ENCODE peak calls at places on chromosome 15, in ten cellular contexts. One of them, this sample, is unnamed.

GRCh38 chr15:29571728-29572454 is 250.4 kb downstream of the TJP1 start:
- DNase-seq in T-helper 9 cell: no peak
- DNase-seq in fibroblast of the aortic adventitia: peak
- DNase-seq in GDM1: no peak
- DNase-seq in NCI-H446: no peak
- DNase-seq in left colon: peak
- DNase-seq in HFFc6: no peak
- DNase-seq in activated effector memory CD4-positive, alpha-beta T cell treated with Interleukin-2 at 50 U/mL for 16 hours: no peak
- DNase-seq in NCI-H1436: no peak
- DNase-seq in K562: no peak
- DNase-seq in this sample: no peak

GRCh38 chr15:61720197-61720596 is 340.1 kb downstream of the VPS13C start:
- DNase-seq in T-helper 9 cell: no peak
- DNase-seq in GDM1: no peak
- DNase-seq in activated effector memory CD4-positive, alpha-beta T cell treated with Interleukin-2 at 50 U/mL for 16 hours: no peak
- DNase-seq in left colon: no peak
- DNase-seq in NCI-H1436: no peak
- DNase-seq in fibroblast of the aortic adventitia: no peak
- DNase-seq in K562: no peak
- DNase-seq in NCI-H446: no peak
- DNase-seq in HFFc6: no peak
- DNase-seq in this sample: no peak

GRCh38 chr15:80838666-80839065 is 59.5 kb downstream of the CEMIP start:
- DNase-seq in T-helper 9 cell: no peak
- DNase-seq in GDM1: no peak
- DNase-seq in fibroblast of the aortic adventitia: no peak
- DNase-seq in K562: no peak
- DNase-seq in NCI-H1436: no peak
- DNase-seq in HFFc6: no peak
- DNase-seq in left colon: no peak
- DNase-seq in activated effector memory CD4-positive, alpha-beta T cell treated with Interleukin-2 at 50 U/mL for 16 hours: no peak
- DNase-seq in NCI-H446: no peak
- DNase-seq in this sample: no peak

GRCh38 chr15:37679627-37680026 is 254.8 kb upstream of the TMCO5A start:
- DNase-seq in activated effector memory CD4-positive, alpha-beta T cell treated with Interleukin-2 at 50 U/mL for 16 hours: no peak
- DNase-seq in fibroblast of the aortic adventitia: no peak
- DNase-seq in NCI-H1436: no peak
- DNase-seq in K562: no peak
- DNase-seq in GDM1: no peak
- DNase-seq in left colon: no peak
- DNase-seq in T-helper 9 cell: no peak
- DNase-seq in NCI-H446: no peak
- DNase-seq in HFFc6: no peak
- DNase-seq in this sample: no peak

GRCh38 chr15:94272251-94272898 is 41.0 kb downstream of the MCTP2 start:
- DNase-seq in HFFc6: no peak
- DNase-seq in activated effector memory CD4-positive, alpha-beta T cell treated with Interleukin-2 at 50 U/mL for 16 hours: no peak
- DNase-seq in NCI-H446: no peak
- DNase-seq in T-helper 9 cell: no peak
- DNase-seq in left colon: no peak
- DNase-seq in fibroblast of the aortic adventitia: no peak
- DNase-seq in GDM1: peak
- DNase-seq in NCI-H1436: no peak
- DNase-seq in K562: no peak
- DNase-seq in this sample: no peak

GRCh38 chr15:42194502-42194901 is 13.6 kb downstream of the VPS39 start:
- DNase-seq in fibroblast of the aortic adventitia: peak
- DNase-seq in left colon: no peak
- DNase-seq in HFFc6: peak
- DNase-seq in NCI-H1436: no peak
- DNase-seq in T-helper 9 cell: no peak
- DNase-seq in NCI-H446: no peak
- DNase-seq in activated effector memory CD4-positive, alpha-beta T cell treated with Interleukin-2 at 50 U/mL for 16 hours: no peak
- DNase-seq in GDM1: no peak
- DNase-seq in K562: no peak
- DNase-seq in this sample: peak

GRCh38 chr15:31223478-31224350 is 102.9 kb upstream of the KLF13 start:
- DNase-seq in NCI-H446: no peak
- DNase-seq in NCI-H1436: no peak
- DNase-seq in activated effector memory CD4-positive, alpha-beta T cell treated with Interleukin-2 at 50 U/mL for 16 hours: no peak
- DNase-seq in K562: no peak
- DNase-seq in fibroblast of the aortic adventitia: no peak
- DNase-seq in T-helper 9 cell: no peak
- DNase-seq in HFFc6: no peak
- DNase-seq in left colon: no peak
- DNase-seq in GDM1: no peak
- DNase-seq in this sample: no peak

GRCh38 chr15:63135804-63136203 is 14.1 kb downstream of the LACTB start:
- DNase-seq in T-helper 9 cell: no peak
- DNase-seq in HFFc6: peak
- DNase-seq in K562: no peak
- DNase-seq in fibroblast of the aortic adventitia: peak
- DNase-seq in left colon: no peak
- DNase-seq in activated effector memory CD4-positive, alpha-beta T cell treated with Interleukin-2 at 50 U/mL for 16 hours: no peak
- DNase-seq in NCI-H446: no peak
- DNase-seq in NCI-H1436: no peak
- DNase-seq in GDM1: no peak
- DNase-seq in this sample: no peak

GRCh38 chr15:89768071-89768500 is 8.0 kb upstream of the MESP2 start:
- DNase-seq in activated effector memory CD4-positive, alpha-beta T cell treated with Interleukin-2 at 50 U/mL for 16 hours: no peak
- DNase-seq in NCI-H1436: no peak
- DNase-seq in fibroblast of the aortic adventitia: peak
- DNase-seq in GDM1: no peak
- DNase-seq in NCI-H446: no peak
- DNase-seq in T-helper 9 cell: no peak
- DNase-seq in HFFc6: peak
- DNase-seq in K562: no peak
- DNase-seq in left colon: peak
- DNase-seq in this sample: no peak

GRCh38 chr15:74614744-74615312 is 808 bp upstream of the CLK3 start:
- DNase-seq in fibroblast of the aortic adventitia: peak
- DNase-seq in K562: peak
- DNase-seq in HFFc6: peak
- DNase-seq in left colon: peak
- DNase-seq in activated effector memory CD4-positive, alpha-beta T cell treated with Interleukin-2 at 50 U/mL for 16 hours: peak
- DNase-seq in GDM1: peak
- DNase-seq in T-helper 9 cell: peak
- DNase-seq in NCI-H1436: peak
- DNase-seq in NCI-H446: peak
- DNase-seq in this sample: peak

This sample was measured in Caco-2.